ENCODE peak calls at places on chromosomes 13 and 19, in six cellular contexts. T is NAMALWA, Z is kidney, Q is left ventricle myocardium inferior, H is tibial artery, C is left ventricle myocardium superior. W is an unnamed sample.

GRCh38 chr19:48292798-48293197 is 22.9 kb downstream of the ZNF114 start:
- DNase-seq in T (no peak), Q (no peak), Z (no peak), H (no peak), C (no peak), W (peak; percentile 26)

GRCh38 chr19:44570984-44571684 is 41.7 kb upstream of the CEACAM20 start:
- DNase-seq in Q (no peak), H (peak; percentile 75), Z (no peak), C (no peak), T (peak; percentile 81), W (peak; percentile 82)

GRCh38 chr13:73335226-73335625 is 276.4 kb downstream of the KLF5 start:
- DNase-seq in C (no peak), H (no peak), Q (no peak), T (no peak), Z (no peak), W (peak; percentile 79)

GRCh38 chr13:93320942-93321341 is 94.3 kb downstream of the GPC6 start:
- DNase-seq in T (no peak), H (no peak), Z (no peak), C (no peak), Q (no peak), W (no peak)

GRCh38 chr19:48539503-48540096 is 12.4 kb upstream of the SULT2B1 start:
- DNase-seq in Z (no peak), Q (no peak), H (no peak), T (no peak), C (no peak), W (peak; percentile 69)

GRCh38 chr13:20492641-20493040 is 33.0 kb downstream of the CRYL1 start:
- DNase-seq in Z (no peak), T (peak; percentile 39), H (no peak), Q (no peak), C (no peak), W (peak; percentile 52)

GRCh38 chr13:110715395-110716234 is 2.1 kb downstream of the ING1 start:
- DNase-seq in Z (peak; percentile 99), H (peak; percentile 99), Q (peak; percentile 98), C (peak; percentile 98), T (peak; percentile 100), W (peak; percentile 98)

GRCh38 chr13:30339721-30340366 is 32.5 kb upstream of the KATNAL1 start:
- DNase-seq in H (no peak), T (no peak), Z (no peak), Q (no peak), C (no peak), W (no peak)

GRCh38 chr19:40143612-40144011 is 47.6 kb upstream of the MAP3K10 start:
- DNase-seq in Q (peak; percentile 28), H (no peak), Z (no peak), T (peak; percentile 72), C (peak; percentile 52), W (no peak)

GRCh38 chr13:33313504-33313903 is 27.9 kb upstream of the STARD13 start:
- DNase-seq in T (no peak), Q (no peak), C (no peak), H (no peak), Z (no peak), W (no peak)

GRCh38 chr13:29801737-29802305 is 48.6 kb downstream of the UBL3 start:
- DNase-seq in H (no peak), Z (no peak), C (no peak), Q (no peak), T (peak; percentile 30), W (no peak)

GRCh38 chr19:30208661-30209060 is 163.5 kb upstream of the ZNF536 start:
- DNase-seq in C (no peak), H (no peak), T (no peak), Z (no peak), Q (no peak), W (no peak)

GRCh38 chr13:99363949-99364348 is 56.8 kb upstream of the GPR183 start:
- DNase-seq in Q (no peak), Z (no peak), C (no peak), H (no peak), T (no peak), W (no peak)